ENCODE peak calls at places on chromosomes 1 and 21, in eight cellular contexts. Y is amygdala; O is stimulated activated CD4-positive, alpha-beta T cell treated with anti-CD3 and anti-CD28 coated beads, Interleukin-15, amount 100 ng/mL, for 48 hours; E is uterus; P is activated CD8-positive, alpha-beta memory T cell treated with anti-CD3 and anti-CD28 coated beads for 24 hours; X is RCC 7860; M is A172; J is lower lobe of right lung. V is an unnamed sample.

GRCh38 chr1:245686446-245687030 is 531.8 kb downstream of the KIF26B start:
- DNase-seq in Y (no peak), O (no peak), E (no peak), P (no peak), X (no peak), M (no peak), J (peak), V (no peak)

GRCh38 chr1:165851034-165851658 is 23.7 kb downstream of the UCK2 start:
- DNase-seq in Y (no peak), O (no peak), E (no peak), P (no peak), X (peak), M (peak), J (no peak), V (peak)

GRCh38 chr1:39214998-39215873 is 10.7 kb downstream of the MACF1 start:
- DNase-seq in Y (no peak), O (no peak), E (no peak), P (peak), X (no peak), M (no peak), J (peak), V (no peak)

GRCh38 chr1:205356424-205357151 is at the start of gene KLHDC8A:
- DNase-seq in Y (peak), O (no peak), E (peak), P (no peak), X (no peak), M (no peak), J (no peak), V (peak)

GRCh38 chr1:78114034-78114956 is 68.5 kb downstream of the GIPC2 start:
- DNase-seq in Y (peak), O (peak), E (peak), P (peak), X (peak), M (peak), J (no peak), V (peak)

GRCh38 chr1:6245869-6246496 is 2.0 kb downstream of the HES3 start:
- DNase-seq in Y (peak), O (no peak), E (no peak), P (peak), X (no peak), M (no peak), J (no peak), V (peak)

GRCh38 chr1:91712393-91712792 is 173.6 kb downstream of the TGFBR3 start:
- DNase-seq in Y (no peak), O (no peak), E (no peak), P (no peak), X (no peak), M (no peak), J (no peak), V (no peak)

GRCh38 chr1:182350839-182351238 is 40.8 kb downstream of the GLUL start:
- DNase-seq in Y (no peak), O (no peak), E (no peak), P (no peak), X (no peak), M (no peak), J (no peak), V (no peak)

GRCh38 chr1:22273686-22274681 is 131.1 kb upstream of the WNT4 start:
- DNase-seq in Y (no peak), O (no peak), E (no peak), P (no peak), X (no peak), M (no peak), J (no peak), V (no peak)

GRCh38 chr1:52192436-52192835 is 50.5 kb downstream of the ZFYVE9 start:
- DNase-seq in Y (no peak), O (no peak), E (no peak), P (no peak), X (no peak), M (no peak), J (no peak), V (no peak)

GRCh38 chr1:241724741-241725356 is 72.8 kb downstream of the WDR64 start:
- DNase-seq in Y (no peak), O (no peak), E (no peak), P (no peak), X (no peak), M (no peak), J (no peak), V (no peak)

GRCh38 chr1:172149377-172149776 is 271.1 kb upstream of the C1orf105 start:
- DNase-seq in Y (no peak), O (no peak), E (no peak), P (no peak), X (no peak), M (no peak), J (no peak), V (no peak)

GRCh38 chr21:41583274-41583790 is 75.4 kb upstream of the TMPRSS2 start:
- DNase-seq in Y (no peak), O (no peak), E (no peak), P (peak), X (peak), M (no peak), J (peak), V (no peak)

GRCh38 chr1:174021611-174022079 is 512 bp downstream of the RC3H1 start:
- DNase-seq in Y (peak), O (peak), E (peak), P (no peak), X (no peak), M (peak), J (peak), V (peak)

GRCh38 chr1:40751802-40752201 is 31.8 kb upstream of the KCNQ4 start:
- DNase-seq in Y (no peak), O (no peak), E (no peak), P (no peak), X (no peak), M (no peak), J (no peak), V (no peak)

GRCh38 chr1:6246497-6247295 is 2.7 kb downstream of the HES3 start:
- DNase-seq in Y (peak), O (peak), E (peak), P (peak), X (peak), M (peak), J (peak), V (peak)

GRCh38 chr1:232943679-232944252 is 6.6 kb upstream of the NTPCR start:
- DNase-seq in Y (no peak), O (no peak), E (no peak), P (peak), X (no peak), M (no peak), J (no peak), V (no peak)

GRCh38 chr1:162535501-162535900 is 26.0 kb upstream of the UAP1 start:
- DNase-seq in Y (no peak), O (no peak), E (no peak), P (no peak), X (no peak), M (no peak), J (no peak), V (no peak)

GRCh38 chr1:116674761-116675160 is 7.2 kb upstream of the IGSF3 start:
- DNase-seq in Y (no peak), O (no peak), E (no peak), P (no peak), X (no peak), M (no peak), J (no peak), V (no peak)

GRCh38 chr1:55196433-55197035 is 18.6 kb downstream of the USP24 start:
- DNase-seq in Y (no peak), O (no peak), E (no peak), P (no peak), X (no peak), M (no peak), J (no peak), V (no peak)

GRCh38 chr1:177526201-177526600 is 355.4 kb downstream of the BRINP2 start:
- DNase-seq in Y (no peak), O (no peak), E (no peak), P (no peak), X (no peak), M (no peak), J (no peak), V (no peak)

GRCh38 chr1:56578664-56578962 is 750 bp downstream of the PLPP3 start:
- DNase-seq in Y (peak), O (no peak), E (no peak), P (no peak), X (no peak), M (peak), J (no peak), V (no peak)

GRCh38 chr1:55288245-55288644 is 73.1 kb upstream of the USP24 start:
- DNase-seq in Y (no peak), O (no peak), E (no peak), P (no peak), X (no peak), M (no peak), J (no peak), V (no peak)

GRCh38 chr1:229000187-229000586 is 264.9 kb downstream of the RHOU start:
- DNase-seq in Y (no peak), O (no peak), E (no peak), P (peak), X (no peak), M (no peak), J (no peak), V (no peak)

GRCh38 chr21:26952274-26953066 is 14.4 kb downstream of the ADAMTS5 start:
- DNase-seq in Y (no peak), O (no peak), E (no peak), P (no peak), X (no peak), M (no peak), J (no peak), V (no peak)

GRCh38 chr1:68558321-68559026 is 61.6 kb upstream of the DEPDC1 start:
- DNase-seq in Y (no peak), O (no peak), E (no peak), P (no peak), X (no peak), M (no peak), J (no peak), V (no peak)

GRCh38 chr1:211639500-211640361 is 35.7 kb downstream of the NEK2 start:
- DNase-seq in Y (no peak), O (no peak), E (no peak), P (peak), X (peak), M (peak), J (no peak), V (no peak)

GRCh38 chr1:6259491-6260362 is 1.2 kb downstream of the GPR153 start:
- DNase-seq in Y (peak), O (peak), E (peak), P (peak), X (no peak), M (peak), J (peak), V (peak)

GRCh38 chr1:54417123-54417522 is 10.9 kb upstream of the SSBP3 start:
- DNase-seq in Y (no peak), O (no peak), E (no peak), P (no peak), X (no peak), M (no peak), J (no peak), V (no peak)

GRCh38 chr1:169860187-169860586 is 33.5 kb downstream of the SCYL3 start:
- DNase-seq in Y (no peak), O (no peak), E (no peak), P (no peak), X (no peak), M (no peak), J (no peak), V (no peak)

GRCh38 chr1:42927274-42927841 is 31.3 kb downstream of the SLC2A1 start:
- DNase-seq in Y (no peak), O (no peak), E (no peak), P (no peak), X (no peak), M (no peak), J (no peak), V (no peak)

V was measured in NCI-H69.